ENCODE peak calls at places on chromosome 21, in six cellular contexts. B, R, U, D, O and I are unnamed samples.

GRCh38 chr21:28138272-28138671 is 854.4 kb downstream of the LTN1 start:
- DNase-seq in B (no peak), R (no peak), U (no peak), D (no peak), O (no peak), I (no peak)

GRCh38 chr21:37871121-37871862 is 45.0 kb downstream of the KCNJ6 start:
- DNase-seq in B (no peak), R (no peak), U (no peak), D (no peak), O (no peak), I (no peak)

GRCh38 chr21:35360870-35361570 is 311.9 kb upstream of the RUNX1 start:
- DNase-seq in B (no peak), R (no peak), U (no peak), D (no peak), O (no peak), I (no peak)

GRCh38 chr21:37654596-37654995 is 261.7 kb downstream of the KCNJ6 start:
- DNase-seq in B (no peak), R (no peak), U (no peak), D (no peak), O (no peak), I (no peak)

GRCh38 chr21:31132574-31133242 is 94.4 kb upstream of the KRTAP19-8 start:
- DNase-seq in B (no peak), R (no peak), U (no peak), D (peak), O (no peak), I (peak)

GRCh38 chr21:40053007-40053406 is 185.8 kb downstream of the PCP4 start:
- DNase-seq in B (no peak), R (no peak), U (no peak), D (no peak), O (no peak), I (no peak)

GRCh38 chr21:34900376-34900775 is 148.7 kb downstream of the RUNX1 start:
- DNase-seq in B (no peak), R (no peak), U (no peak), D (no peak), O (no peak), I (no peak)

GRCh38 chr21:28464095-28464494 is 528.6 kb downstream of the LTN1 start:
- DNase-seq in B (no peak), R (no peak), U (no peak), D (no peak), O (no peak), I (no peak)

GRCh38 chr21:39863111-39863510 is 4.1 kb upstream of the PCP4 start:
- DNase-seq in B (no peak), R (no peak), U (no peak), D (peak), O (peak), I (no peak)

GRCh38 chr21:36846624-36847023 is 119.8 kb downstream of the HLCS start:
- DNase-seq in B (no peak), R (peak), U (no peak), D (no peak), O (no peak), I (no peak)

GRCh38 chr21:36698160-36699025 is 522 bp upstream of the SIM2 start:
- DNase-seq in B (no peak), R (peak), U (no peak), D (no peak), O (no peak), I (no peak)

GRCh38 chr21:25997788-25998611 is 172.6 kb downstream of the APP start:
- DNase-seq in B (peak), R (peak), U (no peak), D (no peak), O (no peak), I (no peak)

GRCh38 chr21:35329940-35330670 is 281.0 kb upstream of the RUNX1 start:
- DNase-seq in B (no peak), R (no peak), U (no peak), D (no peak), O (no peak), I (no peak)

GRCh38 chr21:38120984-38121855 is 135.6 kb upstream of the KCNJ15 start:
- DNase-seq in B (no peak), R (no peak), U (no peak), D (no peak), O (no peak), I (no peak)

GRCh38 chr21:39633770-39634181 is 21.0 kb downstream of the B3GALT5 start:
- DNase-seq in B (no peak), R (no peak), U (no peak), D (no peak), O (no peak), I (no peak)

GRCh38 chr21:31557956-31558838 is 101.3 kb upstream of the SOD1 start:
- DNase-seq in B (peak), R (peak), U (peak), D (peak), O (no peak), I (no peak)

GRCh38 chr21:15908187-15908586 is 178.4 kb downstream of the USP25 start:
- DNase-seq in B (no peak), R (no peak), U (no peak), D (no peak), O (no peak), I (no peak)

GRCh38 chr21:31967334-31967733 is 94.5 kb downstream of the HUNK start:
- DNase-seq in B (no peak), R (no peak), U (no peak), D (no peak), O (no peak), I (no peak)

GRCh38 chr21:31731112-31731801 is 661 bp downstream of the SCAF4 start:
- DNase-seq in B (peak), R (peak), U (no peak), D (peak), O (peak), I (peak)

GRCh38 chr21:25171438-25171837 is 435.8 kb downstream of the MRPL39 start:
- DNase-seq in B (no peak), R (no peak), U (no peak), D (no peak), O (no peak), I (no peak)

GRCh38 chr21:36087362-36088138 is 17.7 kb downstream of the CBR1 start:
- DNase-seq in B (no peak), R (peak), U (no peak), D (no peak), O (no peak), I (no peak)

GRCh38 chr21:44299458-44300261 is at the start of gene PFKL:
- DNase-seq in B (peak), R (peak), U (peak), D (peak), O (peak), I (peak)

GRCh38 chr21:21101911-21102310 is 103.7 kb downstream of the NCAM2 start:
- DNase-seq in B (no peak), R (peak), U (no peak), D (peak), O (no peak), I (peak)

GRCh38 chr21:15761508-15762100 is 31.8 kb downstream of the USP25 start:
- DNase-seq in B (no peak), R (no peak), U (no peak), D (no peak), O (no peak), I (no peak)

GRCh38 chr21:28771790-28772501 is 220.7 kb downstream of the LTN1 start:
- DNase-seq in B (no peak), R (no peak), U (no peak), D (no peak), O (no peak), I (no peak)

GRCh38 chr21:28025111-28025510 is 967.6 kb downstream of the LTN1 start:
- DNase-seq in B (no peak), R (no peak), U (no peak), D (no peak), O (no peak), I (no peak)

GRCh38 chr21:35366348-35367085 is 317.4 kb upstream of the RUNX1 start:
- DNase-seq in B (no peak), R (no peak), U (no peak), D (no peak), O (no peak), I (no peak)

GRCh38 chr21:33478858-33479678 is 706 bp downstream of the TMEM50B start:
- DNase-seq in B (peak), R (peak), U (peak), D (peak), O (peak), I (peak)

GRCh38 chr21:33480481-33481103 is 818 bp upstream of the TMEM50B start:
- DNase-seq in B (no peak), R (no peak), U (no peak), D (no peak), O (no peak), I (no peak)

GRCh38 chr21:33478182-33478581 is 1.6 kb downstream of the TMEM50B start:
- DNase-seq in B (no peak), R (no peak), U (no peak), D (no peak), O (no peak), I (no peak)

GRCh38 chr21:33481314-33481943 is 1.7 kb upstream of the TMEM50B start:
- DNase-seq in B (no peak), R (no peak), U (no peak), D (no peak), O (no peak), I (peak)

GRCh38 chr21:33479679-33480480 is at the start of gene TMEM50B:
- DNase-seq in B (peak), R (peak), U (peak), D (peak), O (peak), I (peak)
- TF ChIP-seq CTCF in B (peak), R (peak), U (peak), D (peak), O (peak), I (peak)

GRCh38 chr21:18840239-18840638 is 436.7 kb upstream of the TMPRSS15 start:
- DNase-seq in B (no peak), R (peak), U (no peak), D (peak), O (no peak), I (peak)
- TF ChIP-seq CTCF in B (peak), R (peak), U (peak), D (peak), O (no peak), I (peak)

GRCh38 chr21:42652527-42653491 is 612 bp upstream of the PDE9A start:
- DNase-seq in B (peak), R (peak), U (no peak), D (no peak), O (peak), I (no peak)
- TF ChIP-seq CTCF in B (peak), R (peak), U (no peak), D (no peak), O (peak), I (no peak)

GRCh38 chr21:10616535-10616934 is 95.2 kb downstream of the TPTE start:
- DNase-seq in B (no peak), R (no peak), U (no peak), D (no peak), O (no peak), I (no peak)
- TF ChIP-seq CTCF in B (no peak), R (no peak), U (no peak), D (no peak), O (no peak), I (no peak)

GRCh38 chr21:45700461-45700860 is 56.9 kb downstream of the PCBP3 start:
- DNase-seq in B (no peak), R (no peak), U (no peak), D (no peak), O (no peak), I (no peak)
- TF ChIP-seq CTCF in B (no peak), R (no peak), U (no peak), D (no peak), O (no peak), I (no peak)